ENCODE peak calls at places on chromosomes 3 and 15, in four cellular contexts. S is activated naive CD4-positive, alpha-beta T cell treated with anti-CD3 and anti-CD28 coated beads, Interleukin-2, amount 10 ng/mL, durations not matched to agents 7 days and 5 days; U is germinal center; Z is neural crest cell. Q is an unnamed sample.

GRCh38 chr3:100009285-100010086 is 104.8 kb downstream of the FILIP1L start:
- DNase-seq in U (no peak), S (no peak), Z (no peak), Q (no peak)

GRCh38 chr15:39514933-39515332 is 65.9 kb upstream of the THBS1 start:
- DNase-seq in U (no peak), Z (no peak), S (no peak), Q (no peak)

GRCh38 chr3:71119171-71119570 is 464.4 kb downstream of the FOXP1 start:
- DNase-seq in S (no peak), Z (no peak), U (no peak), Q (no peak)

GRCh38 chr15:90701048-90701447 is 16.1 kb upstream of the BLM start:
- DNase-seq in U (no peak), S (no peak), Z (no peak), Q (no peak)

GRCh38 chr15:100495861-100496260 is 32.9 kb downstream of the CERS3 start:
- DNase-seq in S (no peak), Z (no peak), U (no peak), Q (no peak)

GRCh38 chr3:14921811-14922705 is 25.3 kb upstream of the NR2C2 start:
- DNase-seq in Z (no peak), S (no peak), U (no peak), Q (no peak)

GRCh38 chr15:40038267-40038653 is 721 bp downstream of the SRP14 start:
- DNase-seq in S (no peak), U (no peak), Z (no peak), Q (no peak)

GRCh38 chr3:174333640-174334039 is 525.5 kb upstream of the NAALADL2 start:
- DNase-seq in Z (no peak), U (no peak), S (no peak), Q (no peak)

GRCh38 chr3:128201158-128201755 is 48.0 kb downstream of the EEFSEC start:
- DNase-seq in Z (no peak), U (no peak), S (no peak), Q (no peak)

GRCh38 chr15:48940508-48940907 is 23.2 kb downstream of the SHC4 start:
- DNase-seq in U (no peak), S (no peak), Z (no peak), Q (no peak)

GRCh38 chr3:70959506-70959905 is 624.0 kb downstream of the FOXP1 start:
- DNase-seq in Z (no peak), S (no peak), U (no peak), Q (no peak)

GRCh38 chr3:192188218-192188835 is 539.0 kb downstream of the FGF12 start:
- DNase-seq in U (peak; percentile 50), Z (peak; percentile 46), S (peak; percentile 60), Q (peak; percentile 28)

GRCh38 chr3:190696777-190697501 is 165.6 kb downstream of the GMNC start:
- DNase-seq in S (peak; percentile 30), Z (peak; percentile 10), U (peak; percentile 3), Q (no peak)

GRCh38 chr15:29699791-29700190 is 122.5 kb downstream of the TJP1 start:
- DNase-seq in Z (no peak), U (no peak), S (no peak), Q (no peak)

GRCh38 chr15:59825926-59826325 is 136.8 kb upstream of the BNIP2 start:
- DNase-seq in U (no peak), Z (no peak), S (no peak), Q (no peak)

GRCh38 chr3:62133015-62133414 is 240.3 kb downstream of the FEZF2 start:
- DNase-seq in Z (no peak), S (no peak), U (no peak), Q (no peak)

GRCh38 chr15:99925661-99926461 is 192.6 kb upstream of the LYSMD4 start:
- DNase-seq in Z (no peak), S (peak; percentile 88), U (peak; percentile 60), Q (peak; percentile 26)

GRCh38 chr3:15982667-15983145 is 184.9 kb upstream of the ANKRD28 start:
- DNase-seq in U (no peak), S (no peak), Z (no peak), Q (no peak)

GRCh38 chr3:106963446-106963845 is 413.8 kb upstream of the CCDC54 start:
- DNase-seq in U (no peak), S (no peak), Z (no peak), Q (no peak)

GRCh38 chr3:21484323-21485154 is 266.5 kb downstream of the ZNF385D start:
- DNase-seq in Z (peak; percentile 53), U (no peak), S (peak; percentile 21), Q (peak; percentile 1)

GRCh38 chr15:37574985-37575384 is 359.5 kb upstream of the TMCO5A start:
- DNase-seq in U (no peak), S (no peak), Z (no peak), Q (no peak)

GRCh38 chr3:111936967-111937366 is 41.9 kb upstream of the ABHD10 start:
- DNase-seq in S (no peak), Z (no peak), U (no peak), Q (no peak)

GRCh38 chr3:11718582-11719405 is 75.1 kb upstream of the VGLL4 start:
- DNase-seq in Z (peak; percentile 21), U (peak; percentile 72), S (peak; percentile 48), Q (peak; percentile 52)